ENCODE peak calls at places on chromosomes 11 and 22, in five cellular contexts. A is activated CD4-positive, alpha-beta T cell treated with anti-CD3 and anti-CD28 coated beads for 48 hours; R is MG63; G is upper lobe of right lung; Q is mesenchymal stem cell. N is an unnamed sample.

GRCh38 chr11:11558352-11558751 is 63.5 kb downstream of the GALNT18 start:
- DNase-seq in A (no peak), G (peak; percentile 81), R (no peak), Q (no peak), N (no peak)

GRCh38 chr11:120385110-120385509 is 48.9 kb downstream of the ARHGEF12 start:
- DNase-seq in R (no peak), G (no peak), Q (peak; percentile 78), A (no peak), N (no peak)

GRCh38 chr22:39518996-39519680 is 1.2 kb upstream of the ATF4 start:
- DNase-seq in A (peak; percentile 57), Q (no peak), R (peak; percentile 53), G (no peak), N (no peak)

GRCh38 chr22:47175151-47175760 is 412.8 kb downstream of the TBC1D22A start:
- DNase-seq in A (no peak), G (peak; percentile 57), R (no peak), Q (no peak), N (no peak)

GRCh38 chr11:33696931-33697638 is 3.5 kb downstream of the C11orf91 start:
- DNase-seq in Q (no peak), A (no peak), G (no peak), R (no peak), N (no peak)

GRCh38 chr11:63879598-63879997 is 37.4 kb downstream of the RCOR2 start:
- DNase-seq in R (no peak), G (no peak), Q (no peak), A (no peak), N (no peak)

GRCh38 chr11:107549253-107549953 is 16.1 kb downstream of the ALKBH8 start:
- DNase-seq in G (no peak), A (peak; percentile 28), Q (peak; percentile 51), R (no peak), N (no peak)

GRCh38 chr11:122746050-122746478 is 90.5 kb downstream of the UBASH3B start:
- DNase-seq in G (peak; percentile 25), A (peak; percentile 73), Q (no peak), R (no peak), N (no peak)

GRCh38 chr11:27350503-27350902 is 12.5 kb downstream of the CCDC34 start:
- DNase-seq in Q (no peak), R (no peak), G (no peak), A (no peak), N (no peak)

GRCh38 chr22:42964994-42965699 is 49.8 kb downstream of the PACSIN2 start:
- DNase-seq in A (peak; percentile 29), R (no peak), Q (peak; percentile 29), G (no peak), N (no peak)

GRCh38 chr11:14248577-14248976 is 110.4 kb downstream of the RRAS2 start:
- DNase-seq in G (no peak), A (no peak), R (no peak), Q (no peak), N (no peak)

GRCh38 chr11:88363566-88364169 is 26.1 kb upstream of the CTSC start:
- DNase-seq in A (no peak), Q (peak; percentile 68), R (no peak), G (no peak), N (no peak)

GRCh38 chr11:129279326-129280026 is 87.4 kb upstream of the ARHGAP32 start:
- DNase-seq in Q (peak; percentile 76), A (peak; percentile 65), R (peak; percentile 83), G (peak; percentile 93), N (no peak)

GRCh38 chr22:43957871-43958270 is 2.6 kb downstream of the SAMM50 start:
- DNase-seq in A (no peak), Q (peak; percentile 28), R (peak; percentile 34), G (peak; percentile 18), N (no peak)

GRCh38 chr11:134669796-134670195 is 257.8 kb upstream of the B3GAT1 start:
- DNase-seq in R (no peak), Q (no peak), G (no peak), A (no peak), N (no peak)

GRCh38 chr11:69718147-69718546 is 14.3 kb upstream of the FGF19 start:
- DNase-seq in Q (peak; percentile 58), A (peak; percentile 50), G (no peak), R (peak; percentile 26), N (peak; percentile 65)

GRCh38 chr22:25960375-25960774 is 208.9 kb upstream of the SEZ6L start:
- DNase-seq in G (no peak), Q (no peak), A (no peak), R (no peak), N (no peak)

GRCh38 chr11:96969251-96969650 is 579.4 kb downstream of the JRKL start:
- DNase-seq in R (no peak), Q (no peak), G (no peak), A (no peak), N (no peak)

GRCh38 chr22:37273126-37273845 is 9.0 kb upstream of the CYTH4 start:
- DNase-seq in Q (peak; percentile 74), G (no peak), R (peak; percentile 20), A (peak; percentile 42), N (no peak)

GRCh38 chr11:101436511-101437142 is 147.2 kb downstream of the TRPC6 start:
- DNase-seq in Q (peak; percentile 46), G (no peak), R (no peak), A (peak; percentile 16), N (no peak)

GRCh38 chr11:118916842-118917388 is 8.8 kb downstream of the BCL9L start:
- DNase-seq in A (no peak), G (no peak), R (peak; percentile 35), Q (peak; percentile 85), N (no peak)

GRCh38 chr11:74557526-74557925 is 34.9 kb upstream of the POLD3 start:
- DNase-seq in Q (no peak), G (no peak), A (no peak), R (no peak), N (no peak)

GRCh38 chr22:29700949-29701927 is 18.6 kb upstream of the CABP7 start:
- DNase-seq in Q (peak; percentile 32), G (no peak), A (peak; percentile 26), R (no peak), N (peak; percentile 21)

GRCh38 chr22:29799217-29799680 is 32.1 kb downstream of the UQCR10 start:
- DNase-seq in G (peak; percentile 94), R (peak; percentile 97), A (no peak), Q (peak; percentile 98), N (no peak)

GRCh38 chr11:64564947-64565889 is 25.8 kb upstream of the SLC22A12 start:
- DNase-seq in Q (no peak), G (peak; percentile 55), A (no peak), R (no peak), N (no peak)

GRCh38 chr11:125167954-125168821 is 3.6 kb downstream of the PKNOX2 start:
- DNase-seq in A (no peak), R (peak; percentile 16), G (no peak), Q (peak; percentile 86), N (no peak)

GRCh38 chr11:1139441-1140066 is 18.2 kb upstream of the MUC5AC start:
- DNase-seq in R (no peak), Q (peak; percentile 12), A (no peak), G (no peak), N (no peak)

GRCh38 chr22:19169002-19169946 is 9.3 kb downstream of the SLC25A1 start:
- DNase-seq in R (no peak), Q (no peak), A (no peak), G (no peak), N (peak; percentile 3)

GRCh38 chr11:50188040-50188439 is 155.4 kb downstream of the OR4C45 start:
- DNase-seq in G (no peak), A (no peak), Q (no peak), R (no peak), N (no peak)

GRCh38 chr11:134592391-134592990 is 180.4 kb upstream of the B3GAT1 start:
- DNase-seq in A (peak; percentile 79), R (peak; percentile 22), Q (no peak), G (peak; percentile 61), N (peak; percentile 27)

GRCh38 chr11:61587541-61587941 is 6.7 kb upstream of the SYT7 start:
- DNase-seq in R (peak; percentile 59), G (peak; percentile 79), Q (no peak), A (peak; percentile 25), N (no peak)

GRCh38 chr11:118042791-118043190 is 34.1 kb upstream of the TMPRSS4 start:
- DNase-seq in R (no peak), A (no peak), G (no peak), Q (no peak), N (no peak)

GRCh38 chr11:113977701-113978100 is 2.8 kb downstream of the HTR3A start:
- DNase-seq in G (no peak), Q (no peak), A (no peak), R (no peak), N (no peak)

GRCh38 chr11:95456704-95457491 is 225.9 kb upstream of the SESN3 start:
- DNase-seq in A (no peak), R (no peak), G (no peak), Q (peak; percentile 40), N (no peak)

GRCh38 chr11:118897721-118898310 is 14.1 kb downstream of the CXCR5 start:
- DNase-seq in Q (no peak), R (no peak), A (no peak), G (no peak), N (no peak)

GRCh38 chr11:117919326-117920275 is 9.6 kb downstream of the TMPRSS13 start:
- DNase-seq in Q (no peak), A (peak; percentile 39), G (no peak), R (peak; percentile 60), N (no peak)

GRCh38 chr11:9462172-9462799 is 1.5 kb downstream of the ZNF143 start:
- DNase-seq in G (peak; percentile 33), Q (peak; percentile 45), A (no peak), R (no peak), N (no peak)

GRCh38 chr22:48595511-48595905 is 1232.2 kb downstream of the BRD1 start:
- DNase-seq in A (no peak), Q (no peak), G (no peak), R (no peak), N (no peak)

GRCh38 chr11:73201249-73201648 is 16.8 kb upstream of the P2RY2 start:
- DNase-seq in R (no peak), G (peak; percentile 84), Q (peak; percentile 41), A (no peak), N (no peak)

GRCh38 chr11:18677560-18677959 is 21.0 kb upstream of the TMEM86A start:
- DNase-seq in A (no peak), R (no peak), G (no peak), Q (no peak), N (no peak)

N was measured in NCI-H524 treated with DMSO at 0.1 percent for 48 hours.